ENCODE peak calls at places on chromosomes 1 and 21, in seven cellular contexts. One of them, this sample, is unnamed.

GRCh38 chr1:226512076-226512728 is 36.4 kb upstream of the STUM start:
- DNase-seq in heart left ventricle: no peak
- DNase-seq in mesenchymal stem cell: no peak
- DNase-seq in pancreas: no peak
- DNase-seq in H9: no peak
- DNase-seq in brain microvascular endothelial cell: no peak
- DNase-seq in WERI-Rb-1: no peak
- DNase-seq in this sample: no peak

GRCh38 chr1:200179126-200179780 is 151.7 kb downstream of the NR5A2 start:
- DNase-seq in H9: no peak
- DNase-seq in brain microvascular endothelial cell: peak
- DNase-seq in mesenchymal stem cell: peak
- DNase-seq in heart left ventricle: no peak
- DNase-seq in WERI-Rb-1: no peak
- DNase-seq in pancreas: no peak
- DNase-seq in this sample: peak

GRCh38 chr1:15526021-15526489 is 593 bp upstream of the DNAJC16 start:
- DNase-seq in mesenchymal stem cell: no peak
- DNase-seq in heart left ventricle: peak
- DNase-seq in H9: no peak
- DNase-seq in pancreas: no peak
- DNase-seq in brain microvascular endothelial cell: no peak
- DNase-seq in WERI-Rb-1: no peak
- DNase-seq in this sample: no peak

GRCh38 chr21:44684077-44684476 is 2.1 kb upstream of the KRTAP12-1 start:
- DNase-seq in WERI-Rb-1: no peak
- DNase-seq in heart left ventricle: no peak
- DNase-seq in pancreas: no peak
- DNase-seq in H9: no peak
- DNase-seq in brain microvascular endothelial cell: no peak
- DNase-seq in mesenchymal stem cell: no peak
- DNase-seq in this sample: no peak

GRCh38 chr1:196324345-196324744 is 283.9 kb downstream of the KCNT2 start:
- DNase-seq in brain microvascular endothelial cell: no peak
- DNase-seq in heart left ventricle: no peak
- DNase-seq in pancreas: no peak
- DNase-seq in WERI-Rb-1: no peak
- DNase-seq in mesenchymal stem cell: no peak
- DNase-seq in H9: no peak
- DNase-seq in this sample: no peak

GRCh38 chr1:205328476-205328875 is 6.9 kb upstream of the NUAK2 start:
- DNase-seq in mesenchymal stem cell: no peak
- DNase-seq in heart left ventricle: no peak
- DNase-seq in H9: no peak
- DNase-seq in WERI-Rb-1: no peak
- DNase-seq in brain microvascular endothelial cell: no peak
- DNase-seq in pancreas: no peak
- DNase-seq in this sample: no peak

GRCh38 chr1:43611950-43612349 is 38.0 kb upstream of the KDM4A start:
- DNase-seq in pancreas: no peak
- DNase-seq in WERI-Rb-1: no peak
- DNase-seq in heart left ventricle: peak
- DNase-seq in mesenchymal stem cell: no peak
- DNase-seq in H9: no peak
- DNase-seq in brain microvascular endothelial cell: no peak
- DNase-seq in this sample: no peak

GRCh38 chr21:25573409-25574206 is 33.7 kb downstream of the MRPL39 start:
- DNase-seq in heart left ventricle: no peak
- DNase-seq in pancreas: no peak
- DNase-seq in brain microvascular endothelial cell: peak
- DNase-seq in H9: no peak
- DNase-seq in WERI-Rb-1: no peak
- DNase-seq in mesenchymal stem cell: peak
- DNase-seq in this sample: peak

GRCh38 chr1:113616201-113616600 is 143.1 kb downstream of the PHTF1 start:
- DNase-seq in H9: no peak
- DNase-seq in brain microvascular endothelial cell: no peak
- DNase-seq in pancreas: no peak
- DNase-seq in WERI-Rb-1: no peak
- DNase-seq in heart left ventricle: no peak
- DNase-seq in mesenchymal stem cell: no peak
- DNase-seq in this sample: peak

GRCh38 chr1:168335500-168335899 is 54.8 kb downstream of the TBX19 start:
- DNase-seq in WERI-Rb-1: no peak
- DNase-seq in mesenchymal stem cell: peak
- DNase-seq in H9: no peak
- DNase-seq in pancreas: no peak
- DNase-seq in brain microvascular endothelial cell: no peak
- DNase-seq in heart left ventricle: no peak
- DNase-seq in this sample: no peak

GRCh38 chr1:168328965-168329364 is 48.3 kb downstream of the TBX19 start:
- DNase-seq in brain microvascular endothelial cell: no peak
- DNase-seq in WERI-Rb-1: no peak
- DNase-seq in H9: no peak
- DNase-seq in mesenchymal stem cell: no peak
- DNase-seq in heart left ventricle: no peak
- DNase-seq in pancreas: no peak
- DNase-seq in this sample: no peak

GRCh38 chr1:168331569-168331968 is 50.9 kb downstream of the TBX19 start:
- DNase-seq in pancreas: no peak
- DNase-seq in mesenchymal stem cell: no peak
- DNase-seq in brain microvascular endothelial cell: no peak
- DNase-seq in heart left ventricle: no peak
- DNase-seq in H9: no peak
- DNase-seq in WERI-Rb-1: no peak
- DNase-seq in this sample: no peak

GRCh38 chr1:168333562-168334256 is 53.0 kb downstream of the TBX19 start:
- DNase-seq in pancreas: no peak
- DNase-seq in heart left ventricle: no peak
- DNase-seq in WERI-Rb-1: no peak
- DNase-seq in H9: no peak
- DNase-seq in brain microvascular endothelial cell: no peak
- DNase-seq in mesenchymal stem cell: no peak
- DNase-seq in this sample: no peak

GRCh38 chr1:168330285-168330684 is 49.6 kb downstream of the TBX19 start:
- DNase-seq in pancreas: no peak
- DNase-seq in WERI-Rb-1: no peak
- DNase-seq in mesenchymal stem cell: no peak
- DNase-seq in brain microvascular endothelial cell: no peak
- DNase-seq in heart left ventricle: no peak
- DNase-seq in H9: no peak
- DNase-seq in this sample: no peak
- H3K27ac ChIP-seq in pancreas: no peak
- H3K27ac ChIP-seq in WERI-Rb-1: no peak
- H3K27ac ChIP-seq in mesenchymal stem cell: no peak
- H3K27ac ChIP-seq in brain microvascular endothelial cell: no peak
- H3K27ac ChIP-seq in heart left ventricle: no peak
- H3K27ac ChIP-seq in H9: no peak
- H3K27ac ChIP-seq in this sample: no peak

GRCh38 chr1:153572569-153573015 is 6.9 kb upstream of the S100A2 start:
- DNase-seq in heart left ventricle: peak
- DNase-seq in mesenchymal stem cell: peak
- DNase-seq in brain microvascular endothelial cell: peak
- DNase-seq in pancreas: peak
- DNase-seq in H9: peak
- DNase-seq in WERI-Rb-1: peak
- DNase-seq in this sample: peak

GRCh38 chr1:153571706-153572105 is 6.1 kb upstream of the S100A2 start:
- DNase-seq in H9: no peak
- DNase-seq in mesenchymal stem cell: no peak
- DNase-seq in heart left ventricle: no peak
- DNase-seq in WERI-Rb-1: no peak
- DNase-seq in brain microvascular endothelial cell: no peak
- DNase-seq in pancreas: no peak
- DNase-seq in this sample: no peak

GRCh38 chr1:153570874-153571273 is 5.2 kb upstream of the S100A2 start:
- DNase-seq in mesenchymal stem cell: no peak
- DNase-seq in pancreas: no peak
- DNase-seq in heart left ventricle: no peak
- DNase-seq in WERI-Rb-1: peak
- DNase-seq in H9: no peak
- DNase-seq in brain microvascular endothelial cell: no peak
- DNase-seq in this sample: no peak

GRCh38 chr1:153577138-153577537 is 11.5 kb upstream of the S100A2 start:
- DNase-seq in H9: no peak
- DNase-seq in mesenchymal stem cell: no peak
- DNase-seq in pancreas: no peak
- DNase-seq in heart left ventricle: no peak
- DNase-seq in WERI-Rb-1: peak
- DNase-seq in brain microvascular endothelial cell: no peak
- DNase-seq in this sample: no peak

GRCh38 chr1:153573351-153573750 is 7.7 kb upstream of the S100A2 start:
- DNase-seq in brain microvascular endothelial cell: peak
- DNase-seq in WERI-Rb-1: no peak
- DNase-seq in mesenchymal stem cell: peak
- DNase-seq in pancreas: no peak
- DNase-seq in H9: no peak
- DNase-seq in heart left ventricle: no peak
- DNase-seq in this sample: no peak
- H3K27ac ChIP-seq in brain microvascular endothelial cell: peak
- H3K27ac ChIP-seq in WERI-Rb-1: peak
- H3K27ac ChIP-seq in mesenchymal stem cell: no peak
- H3K27ac ChIP-seq in pancreas: peak
- H3K27ac ChIP-seq in H9: no peak
- H3K27ac ChIP-seq in heart left ventricle: no peak
- H3K27ac ChIP-seq in this sample: no peak

GRCh38 chr1:156912310-156912709 is 8.1 kb upstream of the LRRC71 start:
- DNase-seq in WERI-Rb-1: no peak
- DNase-seq in H9: no peak
- DNase-seq in heart left ventricle: no peak
- DNase-seq in brain microvascular endothelial cell: no peak
- DNase-seq in pancreas: no peak
- DNase-seq in mesenchymal stem cell: no peak
- DNase-seq in this sample: no peak
- H3K27ac ChIP-seq in WERI-Rb-1: no peak
- H3K27ac ChIP-seq in H9: no peak
- H3K27ac ChIP-seq in heart left ventricle: no peak
- H3K27ac ChIP-seq in brain microvascular endothelial cell: no peak
- H3K27ac ChIP-seq in pancreas: no peak
- H3K27ac ChIP-seq in mesenchymal stem cell: no peak
- H3K27ac ChIP-seq in this sample: no peak

DNA sequence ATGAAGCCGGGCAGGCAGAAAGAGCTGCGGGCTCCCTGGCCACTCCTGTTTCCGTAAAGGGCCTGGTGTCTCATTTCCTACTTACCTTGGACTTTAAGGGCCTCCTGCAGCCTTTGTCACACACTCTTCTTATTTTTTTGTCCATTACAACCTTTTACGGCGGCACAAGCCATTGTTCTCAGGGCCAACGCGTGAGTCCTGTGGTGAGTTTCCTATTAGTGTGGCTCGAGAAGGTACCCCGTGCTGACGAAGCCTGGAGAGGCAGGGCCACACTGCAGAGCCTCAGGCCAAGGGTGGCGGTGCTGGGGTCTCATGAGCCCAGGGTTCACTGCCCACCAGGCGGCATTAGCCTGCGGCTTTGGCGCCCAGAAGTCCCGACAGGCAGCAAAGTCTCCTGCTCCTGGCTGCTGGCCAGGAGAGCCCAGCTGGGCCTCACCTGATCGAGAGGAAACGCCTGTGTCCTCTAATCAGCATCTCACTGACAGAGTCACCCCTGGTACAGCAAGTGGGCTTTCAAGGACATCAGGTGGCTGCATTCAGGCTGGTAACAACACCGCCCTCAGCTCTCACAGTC is 62.0 kb downstream of the SIK1 start:
- DNase-seq in WERI-Rb-1: no peak
- DNase-seq in pancreas: no peak
- DNase-seq in mesenchymal stem cell: no peak
- DNase-seq in brain microvascular endothelial cell: no peak
- DNase-seq in H9: no peak
- DNase-seq in heart left ventricle: no peak
- DNase-seq in this sample: no peak
- H3K27ac ChIP-seq in WERI-Rb-1: peak
- H3K27ac ChIP-seq in pancreas: no peak
- H3K27ac ChIP-seq in mesenchymal stem cell: no peak
- H3K27ac ChIP-seq in brain microvascular endothelial cell: no peak
- H3K27ac ChIP-seq in H9: no peak
- H3K27ac ChIP-seq in heart left ventricle: no peak
- H3K27ac ChIP-seq in this sample: no peak